ENCODE peak calls at places on chromosomes 16 and 17, in nine cellular contexts. A is neural progenitor cell; L is NCI-H1417; Z is iPS-NIHi11; P is NCI-H1436; D is AG09319; G is body of pancreas; H is AG10803; W is activated CD4-positive, CD25-positive, alpha-beta regulatory T cell. B is an unnamed sample.
A peak's percentile ranks its signal among the peaks of the same experiment; 100 is the strongest.

GRCh38 chr17:44556114-44556853 is 1.0 kb upstream of the FZD2 start:
- DNase-seq in A (peak; percentile 98), L (peak; percentile 44), Z (peak; percentile 70), P (peak; percentile 60), D (no peak), G (peak; percentile 55), H (peak; percentile 67), W (no peak), B (peak; percentile 69)

GRCh38 chr17:14298221-14298994 is 2.5 kb upstream of the HS3ST3B1 start:
- DNase-seq in A (peak; percentile 72), L (no peak), Z (no peak), P (no peak), D (no peak), G (no peak), H (no peak), W (no peak), B (no peak)

GRCh38 chr17:2289878-2290478 is 13.6 kb downstream of the SMG6 start:
- DNase-seq in A (no peak), L (no peak), Z (no peak), P (no peak), D (no peak), G (no peak), H (no peak), W (no peak), B (no peak)

GRCh38 chr16:86991679-86992078 is 325.5 kb downstream of the C16orf95 start:
- DNase-seq in A (no peak), L (no peak), Z (no peak), P (no peak), D (no peak), G (no peak), H (no peak), W (no peak), B (no peak)

GRCh38 chr16:56372013-56372634 is 53.2 kb downstream of the AMFR start:
- DNase-seq in A (no peak), L (no peak), Z (no peak), P (no peak), D (no peak), G (no peak), H (no peak), W (no peak), B (no peak)

GRCh38 chr16:29961127-29961478 is 776 bp upstream of the TMEM219 start:
- DNase-seq in A (no peak), L (no peak), Z (no peak), P (no peak), D (no peak), G (no peak), H (no peak), W (no peak), B (peak; percentile 76)

GRCh38 chr17:46832945-46833839 is 14.7 kb upstream of the WNT3 start:
- DNase-seq in A (peak; percentile 33), L (peak; percentile 13), Z (no peak), P (no peak), D (no peak), G (peak; percentile 64), H (peak; percentile 71), W (no peak), B (no peak)

GRCh38 chr16:55433030-55433429 is 46.0 kb upstream of the MMP2 start:
- DNase-seq in A (no peak), L (no peak), Z (no peak), P (no peak), D (no peak), G (peak; percentile 31), H (no peak), W (no peak), B (no peak)

GRCh38 chr17:21464611-21465021 is 88.5 kb downstream of the KCNJ12 start:
- DNase-seq in A (no peak), L (no peak), Z (peak; percentile 36), P (no peak), D (no peak), G (no peak), H (no peak), W (no peak), B (no peak)

GRCh38 chr17:7351665-7352558 is at the start of gene KCTD11:
- DNase-seq in A (peak; percentile 96), L (peak; percentile 71), Z (peak; percentile 90), P (no peak), D (peak; percentile 73), G (peak; percentile 95), H (peak; percentile 92), W (peak; percentile 50), B (peak; percentile 83)

GRCh38 chr16:79823644-79824043 is 223.1 kb upstream of the MAF start:
- DNase-seq in A (no peak), L (no peak), Z (no peak), P (no peak), D (no peak), G (no peak), H (no peak), W (no peak), B (no peak)

GRCh38 chr16:55439101-55439690 is 39.8 kb upstream of the MMP2 start:
- DNase-seq in A (no peak), L (no peak), Z (no peak), P (no peak), D (no peak), G (no peak), H (peak; percentile 95), W (no peak), B (no peak)

GRCh38 chr17:930258-930657 is 49.3 kb downstream of the NXN start:
- DNase-seq in A (no peak), L (no peak), Z (no peak), P (no peak), D (no peak), G (no peak), H (no peak), W (no peak), B (no peak)

GRCh38 chr17:42135664-42136653 is 13.4 kb downstream of the HSPB9 start:
- DNase-seq in A (no peak), L (peak; percentile 45), Z (peak; percentile 64), P (no peak), D (no peak), G (peak; percentile 96), H (peak; percentile 54), W (no peak), B (no peak)

GRCh38 chr16:86566966-86567700 is 504 bp downstream of the FOXC2 start:
- DNase-seq in A (peak; percentile 82), L (no peak), Z (peak; percentile 53), P (no peak), D (peak; percentile 31), G (no peak), H (peak; percentile 60), W (no peak), B (no peak)

GRCh38 chr17:58520843-58521430 is 6.5 kb upstream of the MTMR4 start:
- DNase-seq in A (peak; percentile 72), L (no peak), Z (peak; percentile 38), P (no peak), D (no peak), G (peak; percentile 12), H (peak; percentile 22), W (no peak), B (peak; percentile 66)

GRCh38 chr16:84507011-84507982 is 2.8 kb upstream of the MEAK7 start:
- DNase-seq in A (no peak), L (no peak), Z (no peak), P (no peak), D (no peak), G (no peak), H (peak; percentile 27), W (no peak), B (no peak)

GRCh38 chr17:32903774-32904673 is 23.9 kb upstream of the TMEM98 start:
- DNase-seq in A (no peak), L (no peak), Z (no peak), P (no peak), D (no peak), G (no peak), H (no peak), W (no peak), B (no peak)

GRCh38 chr16:10226672-10227306 is 44.6 kb upstream of the GRIN2A start:
- DNase-seq in A (peak; percentile 31), L (no peak), Z (no peak), P (no peak), D (no peak), G (no peak), H (no peak), W (no peak), B (no peak)

GRCh38 chr17:79968116-79968515 is 67.6 kb downstream of the TBC1D16 start:
- DNase-seq in A (peak; percentile 74), L (no peak), Z (no peak), P (no peak), D (no peak), G (no peak), H (no peak), W (no peak), B (no peak)

GRCh38 chr16:11972128-11972527 is 4.4 kb upstream of the SNX29 start:
- DNase-seq in A (no peak), L (no peak), Z (no peak), P (no peak), D (no peak), G (no peak), H (no peak), W (no peak), B (no peak)

GRCh38 chr17:81398855-81399451 is 3.7 kb downstream of the BAHCC1 start:
- DNase-seq in A (peak; percentile 55), L (no peak), Z (no peak), P (no peak), D (no peak), G (peak; percentile 36), H (peak; percentile 44), W (no peak), B (peak; percentile 73)